ENCODE peak calls at places on chromosome 5, in four cellular contexts. P, L, Y and A are unnamed samples.

GRCh38 chr5:139108056-139108811 is 89.9 kb downstream of the SIL1 start:
- DNase-seq in P (no peak), L (no peak), Y (no peak), A (no peak)

GRCh38 chr5:33074548-33074947 is 363.4 kb downstream of the NPR3 start:
- DNase-seq in L (no peak), Y (no peak), P (no peak), A (no peak)

GRCh38 chr5:97094579-97095317 is 47.7 kb downstream of the LIX1 start:
- DNase-seq in P (peak; percentile 86), L (no peak), Y (no peak), A (peak; percentile 30)

GRCh38 chr5:32449216-32449721 is 4.7 kb upstream of the ZFR start:
- DNase-seq in Y (no peak), L (no peak), P (no peak), A (no peak)

GRCh38 chr5:158026248-158027031 is 167.5 kb upstream of the CLINT1 start:
- DNase-seq in P (no peak), Y (no peak), L (no peak), A (no peak)

GRCh38 chr5:59772206-59772605 is 121.3 kb downstream of the PDE4D start:
- DNase-seq in P (no peak), L (no peak), Y (no peak), A (no peak)

GRCh38 chr5:6686916-6687409 is 26.3 kb upstream of the TENT4A start:
- DNase-seq in L (no peak), Y (peak; percentile 47), P (no peak), A (no peak)

GRCh38 chr5:170467000-170467707 is 36.7 kb upstream of the KCNIP1 start:
- DNase-seq in L (no peak), Y (peak; percentile 3), P (no peak), A (no peak)

GRCh38 chr5:116685931-116686330 is 111.3 kb upstream of the SEMA6A start:
- DNase-seq in L (no peak), P (no peak), Y (no peak), A (no peak)

GRCh38 chr5:1801061-1801953 is at the start of gene NDUFS6:
- DNase-seq in Y (peak; percentile 93), L (peak; percentile 50), P (no peak), A (peak; percentile 64)

GRCh38 chr5:102216559-102217157 is 79.4 kb downstream of the SLCO4C1 start:
- DNase-seq in P (no peak), Y (no peak), L (no peak), A (no peak)

GRCh38 chr5:313806-314376 is 7.6 kb upstream of the AHRR start:
- DNase-seq in L (no peak), P (no peak), Y (no peak), A (no peak)

GRCh38 chr5:53422539-53422938 is 57.9 kb upstream of the FST start:
- DNase-seq in P (no peak), L (no peak), Y (no peak), A (no peak)

GRCh38 chr5:50968296-50969206 is 302.1 kb downstream of the PARP8 start:
- DNase-seq in P (no peak), Y (no peak), L (no peak), A (no peak)

GRCh38 chr5:98031926-98032325 is 741.5 kb upstream of the RGMB start:
- DNase-seq in P (no peak), Y (no peak), L (no peak), A (no peak)

GRCh38 chr5:59099270-59099994 is 516.6 kb downstream of the RAB3C start:
- DNase-seq in Y (no peak), P (no peak), L (no peak), A (no peak)

GRCh38 chr5:153678617-153679329 is 188.3 kb downstream of the GRIA1 start:
- DNase-seq in L (no peak), Y (no peak), P (no peak), A (no peak)

GRCh38 chr5:36632363-36632664 is 25.9 kb downstream of the SLC1A3 start:
- DNase-seq in P (no peak), L (no peak), Y (no peak), A (no peak)

GRCh38 chr5:135821061-135821781 is 13.2 kb upstream of the SLC25A48 start:
- DNase-seq in L (no peak), P (no peak), Y (no peak), A (no peak)

GRCh38 chr5:22938373-22938772 is 85.2 kb upstream of the CDH12 start:
- DNase-seq in P (no peak), L (no peak), Y (no peak), A (no peak)

GRCh38 chr5:122493776-122494518 is 181.9 kb downstream of the SNCAIP start:
- DNase-seq in Y (no peak), L (no peak), P (no peak), A (no peak)

GRCh38 chr5:43245724-43246385 is 53.8 kb downstream of the NIM1K start:
- DNase-seq in L (no peak), P (no peak), Y (no peak), A (no peak)

GRCh38 chr5:34529581-34530331 is 126.4 kb upstream of the RAI14 start:
- DNase-seq in Y (no peak), P (no peak), L (no peak), A (no peak)

GRCh38 chr5:180852510-180852909 is 8.6 kb downstream of the ZFP62 start:
- DNase-seq in L (no peak), Y (no peak), P (no peak), A (no peak)

GRCh38 chr5:158978061-158978745 is 121.5 kb downstream of the EBF1 start:
- DNase-seq in P (no peak), Y (no peak), L (no peak), A (no peak)

GRCh38 chr5:160133071-160133917 is 14.0 kb upstream of the PWWP2A start:
- DNase-seq in Y (no peak), P (no peak), L (no peak), A (no peak)

GRCh38 chr5:98110270-98110669 is 663.2 kb upstream of the RGMB start:
- DNase-seq in P (no peak), L (no peak), Y (no peak), A (no peak)

GRCh38 chr5:65199988-65200668 is 281.6 kb downstream of the ADAMTS6 start:
- DNase-seq in L (no peak), Y (no peak), P (no peak), A (no peak)

GRCh38 chr5:139708434-139708849 is 60.3 kb downstream of the CXXC5 start:
- DNase-seq in Y (no peak), P (no peak), L (no peak), A (no peak)

GRCh38 chr5:176621661-176622079 is 8.7 kb downstream of the SNCB start:
- DNase-seq in P (no peak), L (no peak), Y (peak; percentile 40), A (no peak)

GRCh38 chr5:131814990-131815389 is 18.2 kb upstream of the FNIP1 start:
- DNase-seq in L (no peak), Y (peak; percentile 52), P (no peak), A (no peak)

GRCh38 chr5:56145106-56145505 is 88.0 kb downstream of the ANKRD55 start:
- DNase-seq in L (no peak), P (no peak), Y (no peak), A (no peak)

GRCh38 chr5:55427157-55427556 is 107.6 kb downstream of the PLPP1 start:
- DNase-seq in L (no peak), P (no peak), Y (no peak), A (no peak)

GRCh38 chr5:109558364-109558763 is 131.4 kb upstream of the MAN2A1 start:
- DNase-seq in Y (no peak), L (no peak), P (no peak), A (no peak)

GRCh38 chr5:58706746-58707145 is 123.9 kb downstream of the RAB3C start:
- DNase-seq in P (no peak), Y (no peak), L (no peak), A (no peak)

GRCh38 chr5:169695919-169696490 is 58.9 kb downstream of the DOCK2 start:
- DNase-seq in Y (no peak), L (no peak), P (no peak), A (no peak)

GRCh38 chr5:68415177-68416085 is 199.9 kb downstream of the PIK3R1 start:
- DNase-seq in P (no peak), L (no peak), Y (peak; percentile 83), A (no peak)
- TF ChIP-seq SPI1 in P (peak; percentile 22), L (peak; percentile 64), Y (peak; percentile 92), A (peak; percentile 56)

GRCh38 chr5:10293907-10294662 is 13.6 kb downstream of the CMBL start:
- DNase-seq in L (no peak), P (no peak), Y (no peak), A (no peak)
- TF ChIP-seq POLR2AphosphoS5 in L (no peak), P (no peak), Y (no peak), A (no peak)

DNA sequence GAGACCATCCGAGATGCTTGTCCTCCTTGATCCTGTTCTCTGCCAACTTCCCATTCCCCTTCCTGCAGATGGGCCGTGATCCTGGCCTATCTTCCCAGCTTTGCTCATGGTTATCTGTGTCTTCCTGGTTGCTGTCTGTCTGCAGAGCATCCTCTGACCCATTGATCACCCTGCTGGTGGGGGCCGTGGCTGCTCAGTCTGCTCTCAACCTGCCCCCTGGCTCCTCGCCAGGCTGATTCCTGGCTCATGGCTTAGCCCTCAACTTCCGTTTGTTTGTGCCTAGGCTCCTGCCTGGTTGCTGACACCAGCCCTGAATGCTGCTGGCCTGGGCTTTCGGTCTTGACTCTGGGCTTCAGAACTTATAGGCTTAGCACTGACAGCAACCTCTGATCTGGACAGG is 67.1 kb upstream of the SMIM15 start:
- DNase-seq in P (no peak), L (no peak), Y (peak; percentile 3), A (no peak)
- TF ChIP-seq SPI1 in P (no peak), L (no peak), Y (no peak), A (no peak)

GRCh38 chr5:80825780-80826460 is 134.2 kb upstream of the RASGRF2 start:
- DNase-seq in L (no peak), Y (no peak), P (no peak), A (no peak)
- TF ChIP-seq POLR2AphosphoS5 in L (no peak), Y (no peak), P (no peak), A (no peak)

DNA sequence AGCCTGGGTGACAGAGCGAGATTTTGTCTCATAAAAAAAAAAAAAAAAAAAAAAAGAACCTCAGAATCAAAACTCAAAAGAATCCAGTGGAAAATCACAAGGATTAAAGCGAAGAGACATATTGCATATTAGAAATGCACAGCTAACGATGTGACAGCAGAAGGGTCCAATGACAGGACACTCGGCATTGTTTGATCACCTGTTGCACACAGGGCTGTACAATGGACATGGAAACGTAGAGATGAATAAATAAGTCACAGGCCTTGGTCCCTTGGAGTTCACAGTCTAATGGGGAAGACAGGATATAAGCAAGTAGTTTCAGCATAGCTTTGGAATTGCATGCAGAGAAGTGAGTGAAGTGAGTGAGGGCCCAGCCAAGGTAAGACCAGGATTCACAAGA is 25.9 kb upstream of the PIK3R1 start:
- DNase-seq in Y (no peak), L (no peak), P (no peak), A (no peak)
- TF ChIP-seq SPI1 in Y (no peak), L (no peak), P (no peak), A (no peak)

GRCh38 chr5:14487896-14488570 is 93.6 kb upstream of the OTULINL start:
- DNase-seq in L (no peak), P (no peak), Y (no peak), A (no peak)
- TF ChIP-seq POLR2AphosphoS5 in L (no peak), P (no peak), Y (no peak), A (no peak)

DNA sequence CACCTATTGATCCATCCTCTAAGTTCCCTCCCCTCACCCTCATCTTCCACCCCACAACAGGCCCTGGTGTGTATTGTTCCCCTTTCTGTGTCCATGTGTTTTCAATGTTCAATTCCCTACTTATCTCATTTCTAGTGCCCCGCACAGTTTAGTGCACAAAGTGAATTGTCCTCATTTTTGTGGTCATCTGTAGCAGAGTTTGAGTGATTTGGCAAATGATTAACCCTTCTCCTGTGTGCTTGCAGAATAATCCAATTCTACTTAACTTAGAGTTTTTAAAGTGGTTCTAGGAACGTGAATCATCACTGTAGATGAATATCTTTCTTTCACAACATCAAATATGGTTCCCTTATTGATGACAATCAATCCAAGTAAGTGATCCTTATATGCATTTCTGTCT is 6.3 kb upstream of the HAPLN1 start:
- DNase-seq in Y (no peak), L (no peak), P (no peak), A (no peak)
- TF ChIP-seq SPI1 in Y (no peak), L (no peak), P (no peak), A (no peak)